ENCODE peak calls at places on chromosomes 16 and 17, in ten cellular contexts. I is MCF 10A, Q is WTC11, X is uterus, F is T-helper 1 cell, B is thoracic aorta, P is dorsolateral prefrontal cortex, A is psoas muscle, C is LNCaP clone FGC, E is cardiac muscle cell. Y is an unnamed sample.

GRCh38 chr17:77924757-77925336 is 33.7 kb upstream of the TNRC6C start:
- DNase-seq in Q (peak), F (no peak), A (no peak), X (no peak), B (no peak), E (peak), I (peak), C (no peak), P (peak), Y (no peak)

GRCh38 chr17:66960623-66961022 is 3.9 kb upstream of the CACNG4 start:
- DNase-seq in E (no peak), C (no peak), I (no peak), A (no peak), F (no peak), B (no peak), Q (no peak), X (no peak), P (no peak), Y (no peak)

GRCh38 chr17:752620-753219 is 656 bp upstream of the GEMIN4 start:
- DNase-seq in X (peak), B (peak), Q (peak), A (peak), I (no peak), F (no peak), E (peak), P (peak), C (peak), Y (no peak)

GRCh38 chr16:19754644-19755036 is 36.6 kb downstream of the IQCK start:
- DNase-seq in B (no peak), Q (no peak), X (no peak), E (no peak), I (no peak), P (no peak), A (no peak), F (no peak), C (no peak), Y (no peak)

GRCh38 chr17:80095844-80096475 is 5.4 kb upstream of the GAA start:
- DNase-seq in X (no peak), Q (no peak), A (peak), P (no peak), I (no peak), B (no peak), C (no peak), F (no peak), E (no peak), Y (no peak)

GRCh38 chr17:38585056-38585804 is 20.5 kb downstream of the SRCIN1 start:
- DNase-seq in I (peak), A (no peak), E (no peak), Q (no peak), C (no peak), P (no peak), B (no peak), F (no peak), X (no peak), Y (no peak)

GRCh38 chr16:54928016-54928356 is 2.7 kb upstream of the IRX5 start:
- DNase-seq in E (peak), P (no peak), A (no peak), B (no peak), C (no peak), I (peak), X (no peak), Q (no peak), F (no peak), Y (no peak)

GRCh38 chr16:49075709-49076108 is 205.9 kb downstream of the CBLN1 start:
- DNase-seq in Q (no peak), A (no peak), P (no peak), B (no peak), I (no peak), F (no peak), X (no peak), E (no peak), C (no peak), Y (no peak)

GRCh38 chr16:11114366-11115164 is 141.4 kb downstream of the SOCS1 start:
- DNase-seq in Q (no peak), I (no peak), F (no peak), E (no peak), B (no peak), A (no peak), C (no peak), P (no peak), X (no peak), Y (no peak)

GRCh38 chr16:84062734-84063640 is 20.4 kb upstream of the SLC38A8 start:
- DNase-seq in C (no peak), A (peak), I (peak), F (peak), Q (peak), X (peak), P (peak), B (peak), E (peak), Y (no peak)